ENCODE peak calls at places on chromosomes 2 and 18, in five cellular contexts. Q is GM04504; W is uterus; I is colonic mucosa; S is activated T-cell treated with anti-CD3 and anti-CD28 coated beads, Interleukin-2, amount 50 U/mL, for 48 hours. A is an unnamed sample.

GRCh38 chr2:128696421-128696820 is 377.8 kb upstream of the HS6ST1 start:
- DNase-seq in S (no peak), Q (no peak), I (no peak), W (no peak), A (no peak)

GRCh38 chr2:128311755-128312341 is 6.8 kb downstream of the HS6ST1 start:
- DNase-seq in I (peak; percentile 16), Q (no peak), S (no peak), W (no peak), A (no peak)

GRCh38 chr2:42234056-42234455 is 64.9 kb downstream of the EML4 start:
- DNase-seq in Q (no peak), S (no peak), I (no peak), W (no peak), A (no peak)

GRCh38 chr2:233822101-233822771 is 32.1 kb downstream of the HJURP start:
- DNase-seq in S (no peak), W (no peak), I (no peak), Q (no peak), A (no peak)

GRCh38 chr2:162422894-162423293 is 79.0 kb downstream of the GCA start:
- DNase-seq in W (no peak), S (no peak), Q (no peak), I (no peak), A (no peak)

GRCh38 chr2:187618813-187619212 is 64.6 kb upstream of the TFPI start:
- DNase-seq in Q (no peak), S (no peak), I (no peak), W (no peak), A (no peak)

GRCh38 chr18:31072175-31072574 is 29.6 kb upstream of the DSC3 start:
- DNase-seq in S (no peak), I (no peak), W (no peak), Q (no peak), A (no peak)

GRCh38 chr2:139201516-139201915 is 421.3 kb upstream of the NXPH2 start:
- DNase-seq in W (no peak), I (no peak), Q (no peak), S (no peak), A (no peak)

GRCh38 chr2:221518937-221519635 is 53.0 kb downstream of the EPHA4 start:
- DNase-seq in S (no peak), W (no peak), Q (no peak), I (peak; percentile 55), A (no peak)

GRCh38 chr2:12587729-12588522 is 128.8 kb upstream of the TRIB2 start:
- DNase-seq in I (no peak), Q (peak; percentile 77), S (no peak), W (peak; percentile 47), A (peak; percentile 10)

GRCh38 chr18:57928466-57928865 is 115.6 kb upstream of the NEDD4L start:
- DNase-seq in I (no peak), Q (no peak), S (no peak), W (no peak), A (no peak)

GRCh38 chr2:169237286-169237685 is 125.0 kb downstream of the LRP2 start:
- DNase-seq in Q (no peak), W (no peak), S (no peak), I (no peak), A (no peak)

GRCh38 chr2:239551206-239551605 is 150.4 kb upstream of the HDAC4 start:
- DNase-seq in W (no peak), S (no peak), Q (no peak), I (no peak), A (peak; percentile 49)

GRCh38 chr18:24402209-24402785 is 4.7 kb upstream of the OSBPL1A start:
- DNase-seq in W (no peak), S (no peak), Q (no peak), I (no peak), A (no peak)

GRCh38 chr2:169705927-169706326 is 11.7 kb downstream of the PHOSPHO2 start:
- DNase-seq in S (no peak), I (no peak), Q (no peak), W (no peak), A (no peak)

GRCh38 chr2:174863183-174863582 is 98.9 kb upstream of the CHRNA1 start:
- DNase-seq in I (no peak), Q (no peak), W (no peak), S (no peak), A (no peak)

GRCh38 chr2:71943238-71944182 is 204.2 kb downstream of the CYP26B1 start:
- DNase-seq in W (peak; percentile 61), S (no peak), I (no peak), Q (no peak), A (no peak)

GRCh38 chr2:58045580-58046334 is 849 bp upstream of the VRK2 start:
- DNase-seq in Q (no peak), I (no peak), W (no peak), S (peak; percentile 22), A (peak; percentile 14)

GRCh38 chr2:187051350-187051749 is 202.4 kb upstream of the ZSWIM2 start:
- DNase-seq in Q (no peak), S (no peak), W (no peak), I (no peak), A (no peak)

A was measured in DND-41.